ENCODE peak calls at places on chromosomes 7 and 10, in four cellular contexts. One of them, this sample, is unnamed.

GRCh38 chr10:6064119-6064518 is 2.0 kb upstream of the IL2RA start:
- DNase-seq in anterior cingulate cortex: no peak
- DNase-seq in KBM-7: no peak
- DNase-seq in left ventricle myocardium superior: no peak
- DNase-seq in this sample: no peak

GRCh38 chr7:34488766-34489165 is 169.3 kb upstream of the NPSR1 start:
- DNase-seq in left ventricle myocardium superior: no peak
- DNase-seq in anterior cingulate cortex: no peak
- DNase-seq in KBM-7: no peak
- DNase-seq in this sample: no peak

GRCh38 chr10:76031769-76032441 is 600.5 kb downstream of the LRMDA start:
- DNase-seq in anterior cingulate cortex: no peak
- DNase-seq in left ventricle myocardium superior: no peak
- DNase-seq in KBM-7: no peak
- DNase-seq in this sample: no peak

GRCh38 chr7:100965723-100966541 is 3.4 kb upstream of the MUC12 start:
- DNase-seq in left ventricle myocardium superior: peak
- DNase-seq in anterior cingulate cortex: no peak
- DNase-seq in KBM-7: peak
- DNase-seq in this sample: peak

GRCh38 chr7:108568801-108569380 is 615 bp downstream of the THAP5 start:
- DNase-seq in KBM-7: no peak
- DNase-seq in left ventricle myocardium superior: no peak
- DNase-seq in anterior cingulate cortex: no peak
- DNase-seq in this sample: no peak

GRCh38 chr7:102469351-102469971 is 4.7 kb downstream of the LRWD1 start:
- DNase-seq in anterior cingulate cortex: no peak
- DNase-seq in left ventricle myocardium superior: no peak
- DNase-seq in KBM-7: no peak
- DNase-seq in this sample: no peak

GRCh38 chr10:53284615-53285182 is 512.1 kb upstream of the MBL2 start:
- DNase-seq in anterior cingulate cortex: no peak
- DNase-seq in left ventricle myocardium superior: no peak
- DNase-seq in KBM-7: no peak
- DNase-seq in this sample: no peak

GRCh38 chr10:58622286-58622685 is 109.6 kb downstream of the BICC1 start:
- DNase-seq in KBM-7: no peak
- DNase-seq in anterior cingulate cortex: no peak
- DNase-seq in left ventricle myocardium superior: no peak
- DNase-seq in this sample: no peak

GRCh38 chr7:92253251-92253650 is 7.5 kb downstream of the ANKIB1 start:
- DNase-seq in left ventricle myocardium superior: no peak
- DNase-seq in anterior cingulate cortex: no peak
- DNase-seq in KBM-7: no peak
- DNase-seq in this sample: no peak

GRCh38 chr10:63466168-63466935 is 575 bp upstream of the JMJD1C start:
- DNase-seq in left ventricle myocardium superior: peak
- DNase-seq in anterior cingulate cortex: no peak
- DNase-seq in KBM-7: peak
- DNase-seq in this sample: peak

GRCh38 chr7:80732635-80733034 is 94.2 kb downstream of the CD36 start:
- DNase-seq in KBM-7: peak
- DNase-seq in anterior cingulate cortex: no peak
- DNase-seq in left ventricle myocardium superior: no peak
- DNase-seq in this sample: peak

GRCh38 chr7:23075571-23075970 is 30.0 kb upstream of the KLHL7 start:
- DNase-seq in left ventricle myocardium superior: no peak
- DNase-seq in anterior cingulate cortex: no peak
- DNase-seq in KBM-7: no peak
- DNase-seq in this sample: no peak